ENCODE peak calls at places on chromosome 9, in ten cellular contexts. X is naive thymus-derived CD4-positive, alpha-beta T cell; N is AG09319; C is aorta; Q is CD4-positive, alpha-beta T cell; L is AG10803; B is HEK293T; G is hepatocyte; S is cardiac fibroblast; M is AG08396. D is an unnamed sample.

GRCh38 chr9:97944612-97945011 is 6.6 kb upstream of the HEMGN start:
- DNase-seq in L (no peak), Q (no peak), M (no peak), N (no peak), B (no peak), S (no peak), X (no peak), G (no peak), C (no peak), D (no peak)

GRCh38 chr9:93830224-93830596 is 124.9 kb downstream of the BARX1 start:
- DNase-seq in N (no peak), L (no peak), G (peak), X (no peak), B (peak), C (peak), Q (no peak), M (no peak), S (no peak), D (no peak)

GRCh38 chr9:136198605-136199083 is 6.3 kb downstream of the LHX3 start:
- DNase-seq in B (no peak), Q (no peak), C (no peak), M (no peak), N (no peak), L (no peak), S (peak), X (no peak), G (no peak), D (no peak)

GRCh38 chr9:124809741-124810500 is 33.0 kb downstream of the OLFML2A start:
- DNase-seq in L (no peak), B (no peak), M (no peak), C (peak), X (no peak), S (no peak), Q (no peak), N (no peak), G (no peak), D (no peak)

GRCh38 chr9:112086627-112087026 is 88.5 kb downstream of the SUSD1 start:
- DNase-seq in G (no peak), M (no peak), X (no peak), Q (no peak), B (peak), L (peak), S (peak), C (no peak), N (no peak), D (peak)

GRCh38 chr9:107137495-107138202 is 145.4 kb upstream of the RAD23B start:
- DNase-seq in G (peak), N (no peak), B (peak), L (peak), X (no peak), M (peak), C (no peak), S (peak), Q (no peak), D (peak)

GRCh38 chr9:114051281-114051680 is 26.8 kb downstream of the AMBP start:
- DNase-seq in S (no peak), N (no peak), C (peak), X (no peak), Q (no peak), L (no peak), G (no peak), M (no peak), B (no peak), D (no peak)

GRCh38 chr9:127586096-127586495 is 26.0 kb upstream of the STXBP1 start:
- DNase-seq in N (no peak), L (no peak), S (no peak), X (no peak), Q (no peak), B (no peak), C (no peak), G (no peak), M (no peak), D (no peak)

GRCh38 chr9:19155106-19155999 is 28.1 kb upstream of the PLIN2 start:
- DNase-seq in M (no peak), G (no peak), X (no peak), C (no peak), N (no peak), B (no peak), Q (no peak), L (no peak), S (no peak), D (no peak)

GRCh38 chr9:137030528-137030927 is 1.4 kb downstream of the FUT7 start:
- DNase-seq in B (no peak), L (no peak), Q (no peak), C (no peak), S (no peak), G (no peak), N (no peak), M (no peak), X (no peak), D (no peak)

GRCh38 chr9:13555516-13555915 is 276.0 kb upstream of the MPDZ start:
- DNase-seq in N (no peak), L (no peak), S (no peak), C (no peak), B (no peak), Q (no peak), M (no peak), G (no peak), X (no peak), D (no peak)

GRCh38 chr9:114282104-114282485 is 40.8 kb upstream of the ORM1 start:
- DNase-seq in M (no peak), G (no peak), Q (no peak), B (no peak), S (no peak), L (no peak), N (no peak), C (peak), X (no peak), D (no peak)

GRCh38 chr9:21995652-21996275 is 1.2 kb downstream of the CDKN2B-AS1 start:
- DNase-seq in M (peak), B (no peak), C (peak), G (peak), X (no peak), L (peak), S (peak), Q (no peak), N (no peak), D (no peak)

GRCh38 chr9:86034863-86035734 is 64.3 kb downstream of the GOLM1 start:
- DNase-seq in X (no peak), G (peak), Q (no peak), N (no peak), C (no peak), M (peak), B (peak), S (peak), L (peak), D (peak)

GRCh38 chr9:87592554-87593394 is 95.1 kb downstream of the DAPK1 start:
- DNase-seq in M (peak), N (no peak), B (no peak), X (no peak), S (peak), L (peak), Q (no peak), G (peak), C (peak), D (no peak)

GRCh38 chr9:108512426-108513173 is 343.2 kb downstream of the ACTL7B start:
- DNase-seq in L (no peak), S (no peak), B (no peak), G (no peak), N (no peak), C (no peak), Q (no peak), M (no peak), X (no peak), D (no peak)

GRCh38 chr9:18605763-18606162 is 131.8 kb downstream of the ADAMTSL1 start:
- DNase-seq in B (no peak), N (peak), C (no peak), X (no peak), L (peak), M (peak), S (peak), G (no peak), Q (no peak), D (no peak)

GRCh38 chr9:109307380-109308240 is 13.2 kb downstream of the EPB41L4B start:
- DNase-seq in M (no peak), C (no peak), N (no peak), L (no peak), X (no peak), S (no peak), B (peak), G (peak), Q (no peak), D (peak)

GRCh38 chr9:16252631-16253030 is 617.8 kb downstream of the BNC2 start:
- DNase-seq in G (no peak), L (no peak), Q (no peak), X (no peak), C (no peak), M (no peak), N (no peak), S (no peak), B (no peak), D (no peak)

GRCh38 chr9:70044450-70045307 is 1.0 kb downstream of the MAMDC2 start:
- DNase-seq in Q (no peak), S (peak), B (no peak), L (peak), M (peak), C (no peak), G (peak), N (no peak), X (no peak), D (no peak)

D was measured in HepG2.